ENCODE peak calls at places on chromosome 5, in eight cellular contexts. P is activated T-cell treated with anti-CD3 and anti-CD28 coated beads for 24 hours; I is LNCaP clone FGC; F is fibroblast of the aortic adventitia; N is A549; E is stimulated activated CD8-positive, alpha-beta memory T cell treated with anti-CD3 and anti-CD28 coated beads, Interleukin-7, amount 100 ng/mL, for 1 hour; J is epithelial cell of esophagus; Q is lung microvascular endothelial cell. S is an unnamed sample.

GRCh38 chr5:120678279-120678678 is 214.2 kb downstream of the PRR16 start:
- DNase-seq in J (no peak), Q (no peak), I (no peak), P (no peak), N (no peak), E (no peak), F (peak; percentile 43), S (no peak)

GRCh38 chr5:5317976-5318375 is 104.5 kb upstream of the ICE1 start:
- DNase-seq in N (no peak), I (no peak), P (no peak), E (no peak), J (no peak), F (no peak), Q (no peak), S (no peak)

GRCh38 chr5:74641778-74642542 is 1.4 kb upstream of the ENC1 start:
- DNase-seq in J (peak; percentile 87), F (peak; percentile 89), N (no peak), I (peak; percentile 62), Q (peak; percentile 74), P (no peak), E (no peak), S (peak; percentile 76)

GRCh38 chr5:127229185-127229889 is 61.3 kb upstream of the MEGF10 start:
- DNase-seq in P (peak; percentile 35), F (peak; percentile 25), N (peak; percentile 43), E (peak; percentile 6), J (peak; percentile 74), Q (peak; percentile 54), I (no peak), S (peak; percentile 41)

GRCh38 chr5:54756796-54757402 is 228.5 kb downstream of the ESM1 start:
- DNase-seq in J (peak; percentile 93), P (no peak), Q (no peak), N (no peak), F (peak; percentile 47), I (no peak), E (no peak), S (no peak)

GRCh38 chr5:39394946-39395345 is 29.8 kb downstream of the DAB2 start:
- DNase-seq in J (peak; percentile 94), I (no peak), N (no peak), F (peak; percentile 82), P (no peak), Q (peak; percentile 93), E (no peak), S (peak; percentile 89)

GRCh38 chr5:170769236-170769635 is 14.3 kb upstream of the GABRP start:
- DNase-seq in J (no peak), N (no peak), F (no peak), E (no peak), I (no peak), Q (peak; percentile 34), P (no peak), S (no peak)

GRCh38 chr5:109455598-109456096 is 45.9 kb upstream of the PJA2 start:
- DNase-seq in N (peak; percentile 29), Q (peak; percentile 84), F (peak; percentile 99), E (no peak), J (peak; percentile 100), I (no peak), P (no peak), S (peak; percentile 53)

GRCh38 chr5:147400076-147400809 is 109.6 kb downstream of the DPYSL3 start:
- DNase-seq in I (no peak), F (no peak), Q (no peak), J (no peak), P (no peak), E (no peak), N (no peak), S (no peak)

GRCh38 chr5:78887384-78888118 is 97.6 kb downstream of the ARSB start:
- DNase-seq in I (no peak), P (no peak), N (no peak), E (no peak), J (no peak), F (no peak), Q (no peak), S (no peak)

GRCh38 chr5:134085411-134085810 is 29.1 kb upstream of the TCF7 start:
- DNase-seq in I (no peak), J (no peak), N (no peak), F (no peak), Q (no peak), E (no peak), P (no peak), S (no peak)

GRCh38 chr5:119316116-119316515 is 39.7 kb upstream of the TNFAIP8 start:
- DNase-seq in E (no peak), J (no peak), P (no peak), F (no peak), I (no peak), Q (no peak), N (no peak), S (no peak)

GRCh38 chr5:458547-459353 is 15.8 kb downstream of the EXOC3 start:
- DNase-seq in E (no peak), P (peak; percentile 74), J (peak; percentile 98), I (no peak), F (peak; percentile 60), Q (peak; percentile 59), N (peak; percentile 30), S (peak; percentile 91)

GRCh38 chr5:173567548-173567947 is 48.9 kb downstream of the BOD1 start:
- DNase-seq in I (peak; percentile 86), E (no peak), P (no peak), F (peak; percentile 46), N (no peak), J (peak; percentile 94), Q (peak; percentile 11), S (peak; percentile 44)

GRCh38 chr5:137641148-137641547 is 94.7 kb downstream of the KLHL3 start:
- DNase-seq in I (no peak), Q (no peak), J (peak; percentile 54), N (no peak), F (no peak), P (no peak), E (no peak), S (no peak)

GRCh38 chr5:63409737-63410136 is 552.5 kb downstream of the HTR1A start:
- DNase-seq in J (no peak), F (no peak), Q (no peak), N (no peak), I (no peak), P (no peak), E (no peak), S (no peak)

GRCh38 chr5:124053340-124053739 is 541.4 kb downstream of the CSNK1G3 start:
- DNase-seq in F (no peak), Q (no peak), I (no peak), J (no peak), E (no peak), P (no peak), N (no peak), S (no peak)

GRCh38 chr5:35145671-35146317 is 84.5 kb downstream of the PRLR start:
- DNase-seq in J (no peak), F (no peak), I (no peak), P (no peak), N (no peak), Q (no peak), E (no peak), S (no peak)

GRCh38 chr5:82406200-82406773 is 128.1 kb upstream of the RPS23 start:
- DNase-seq in J (peak; percentile 99), N (no peak), Q (peak; percentile 97), P (no peak), F (peak; percentile 89), I (no peak), E (no peak), S (peak; percentile 89)

GRCh38 chr5:170225326-170226137 is 7.3 kb upstream of the C5orf58 start:
- DNase-seq in P (peak; percentile 65), Q (peak; percentile 74), F (peak; percentile 72), J (peak; percentile 74), E (peak; percentile 64), N (peak; percentile 68), I (peak; percentile 38), S (peak; percentile 68)

GRCh38 chr5:149195337-149195887 is 54.1 kb downstream of the ABLIM3 start:
- DNase-seq in E (no peak), P (no peak), J (no peak), I (no peak), F (no peak), N (no peak), Q (peak; percentile 92), S (peak; percentile 83)

GRCh38 chr5:44871401-44871800 is 62.7 kb downstream of the MRPS30 start:
- DNase-seq in P (no peak), N (no peak), J (no peak), E (no peak), Q (no peak), F (no peak), I (no peak), S (no peak)

GRCh38 chr5:81167544-81167943 is 65.6 kb upstream of the CKMT2 start:
- DNase-seq in E (no peak), P (no peak), J (no peak), I (no peak), F (no peak), N (no peak), Q (no peak), S (no peak)

GRCh38 chr5:80960531-80961375 is 590 bp downstream of the RASGRF2 start:
- DNase-seq in Q (peak; percentile 71), J (peak; percentile 43), P (peak; percentile 31), F (no peak), E (no peak), I (no peak), N (peak; percentile 31), S (no peak)

GRCh38 chr5:926416-927171 is 33.9 kb downstream of the TRIP13 start:
- DNase-seq in F (peak; percentile 22), P (no peak), J (peak; percentile 6), Q (peak; percentile 55), I (no peak), E (no peak), N (no peak), S (no peak)

GRCh38 chr5:132898094-132898493 is 24.6 kb downstream of the LEAP2 start:
- DNase-seq in F (no peak), E (no peak), N (no peak), Q (no peak), P (no peak), I (no peak), J (no peak), S (no peak)

GRCh38 chr5:88952996-88953643 is 70.1 kb upstream of the MEF2C start:
- DNase-seq in Q (no peak), I (no peak), P (no peak), J (no peak), F (no peak), N (no peak), E (no peak), S (no peak)

GRCh38 chr5:80246995-80247729 is 8.7 kb downstream of the SERINC5 start:
- DNase-seq in E (no peak), P (peak; percentile 39), J (peak; percentile 99), F (peak; percentile 93), I (peak; percentile 97), Q (peak; percentile 61), N (peak; percentile 42), S (peak; percentile 32)

GRCh38 chr5:154702477-154702876 is 52.7 kb upstream of the LARP1 start:
- DNase-seq in E (no peak), I (no peak), Q (no peak), J (no peak), F (no peak), P (no peak), N (no peak), S (no peak)

GRCh38 chr5:58887721-58888409 is 305.0 kb downstream of the RAB3C start:
- DNase-seq in I (no peak), E (no peak), J (no peak), Q (peak; percentile 32), F (peak; percentile 30), N (no peak), P (no peak), S (no peak)

GRCh38 chr5:116394186-116394867 is 180.3 kb downstream of the SEMA6A start:
- DNase-seq in I (no peak), E (no peak), N (no peak), J (no peak), Q (no peak), P (no peak), F (no peak), S (no peak)

GRCh38 chr5:118224546-118224945 is 763.8 kb downstream of the DTWD2 start:
- DNase-seq in Q (no peak), N (no peak), E (no peak), F (no peak), J (peak; percentile 0), I (no peak), P (no peak), S (no peak)